ENCODE peak calls at places on chromosome 20, in four cellular contexts. S is CD8-positive, alpha-beta T cell; V is stomach; Y is GM23338. D is an unnamed sample. For H3K4me1, the result is how much of the 10 kb centered on the place peaks cover.

GRCh38 chr20:32820000-32820697 is 395 bp downstream of the MAPRE1 start:
- DNase-seq in S (peak), V (no peak), Y (peak), D (peak)

GRCh38 chr20:4898282-4898681 is 103.0 kb downstream of the SLC23A2 start:
- DNase-seq in S (no peak), V (peak), Y (no peak), D (peak)

GRCh38 chr20:44817143-44817910 is 7.0 kb upstream of the RIMS4 start:
- DNase-seq in S (no peak), V (no peak), Y (no peak), D (no peak)

GRCh38 chr20:32562495-32562911 is 22.6 kb downstream of the NOL4L start:
- DNase-seq in S (no peak), V (no peak), Y (peak), D (peak)

GRCh38 chr20:32670773-32671455 is 2.8 kb downstream of the C20orf203 start:
- DNase-seq in S (no peak), V (no peak), Y (no peak), D (no peak)

GRCh38 chr20:22796465-22797077 is 212.2 kb upstream of the FOXA2 start:
- DNase-seq in S (no peak), V (no peak), Y (no peak), D (no peak)

GRCh38 chr20:42095221-42095620 is 477.0 kb upstream of the CHD6 start:
- DNase-seq in S (no peak), V (no peak), Y (no peak), D (no peak)

GRCh38 chr20:5608104-5608447 is 142.1 kb upstream of the SHLD1 start:
- DNase-seq in S (no peak), V (no peak), Y (no peak), D (no peak)

GRCh38 chr20:47440857-47441773 is 60.6 kb upstream of the NCOA3 start:
- DNase-seq in S (no peak), V (no peak), Y (peak), D (no peak)

DNA sequence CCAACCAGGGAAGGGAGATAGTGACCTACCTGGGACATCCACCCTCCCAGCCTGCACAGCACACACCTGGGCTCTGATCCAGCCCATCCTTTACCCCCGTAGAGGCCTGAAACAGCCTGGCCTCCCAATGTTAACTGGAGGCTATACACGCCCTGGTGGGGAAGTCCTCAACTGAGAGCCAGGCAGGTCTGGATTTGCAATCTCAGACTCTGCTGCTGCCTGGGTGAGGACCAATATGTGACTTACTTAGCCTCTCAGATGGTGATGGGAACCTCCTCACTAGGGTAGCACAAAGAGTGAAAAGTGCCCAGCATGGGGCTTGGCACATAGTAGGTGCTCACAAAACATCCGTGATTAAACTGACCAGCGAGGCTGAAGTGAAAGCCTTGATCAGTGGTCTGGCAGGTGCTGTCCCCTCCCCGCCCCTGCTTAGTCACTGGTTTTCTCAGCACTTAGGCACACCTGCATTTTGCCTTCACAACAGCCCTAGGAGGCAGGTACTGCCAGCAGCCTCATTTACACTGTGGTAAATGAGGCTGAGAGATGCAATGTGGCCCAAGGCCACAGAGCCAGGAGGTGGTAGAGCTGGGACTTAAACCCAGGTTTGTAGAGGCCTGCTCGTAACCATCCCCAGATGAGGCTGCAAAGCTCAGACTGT is 12.4 kb downstream of the PEDS1 start:
- DNase-seq in S (no peak), V (no peak), Y (no peak), D (no peak)
- H3K4me1 ChIP-seq in S (under half), V (half or more), Y (under half), D (under half)

GRCh38 chr20:3784863-3785239 is 1.7 kb downstream of the CENPB start:
- DNase-seq in S (no peak), V (no peak), Y (no peak), D (no peak)

GRCh38 chr20:3784226-3784853 is 2.2 kb downstream of the CENPB start:
- DNase-seq in S (no peak), V (no peak), Y (no peak), D (no peak)

GRCh38 chr20:3786665-3787639 is at the start of gene CENPB:
- DNase-seq in S (peak), V (peak), Y (peak), D (peak)

GRCh38 chr20:3786126-3786484 is 435 bp downstream of the CENPB start:
- DNase-seq in S (no peak), V (peak), Y (peak), D (peak)

DNA sequence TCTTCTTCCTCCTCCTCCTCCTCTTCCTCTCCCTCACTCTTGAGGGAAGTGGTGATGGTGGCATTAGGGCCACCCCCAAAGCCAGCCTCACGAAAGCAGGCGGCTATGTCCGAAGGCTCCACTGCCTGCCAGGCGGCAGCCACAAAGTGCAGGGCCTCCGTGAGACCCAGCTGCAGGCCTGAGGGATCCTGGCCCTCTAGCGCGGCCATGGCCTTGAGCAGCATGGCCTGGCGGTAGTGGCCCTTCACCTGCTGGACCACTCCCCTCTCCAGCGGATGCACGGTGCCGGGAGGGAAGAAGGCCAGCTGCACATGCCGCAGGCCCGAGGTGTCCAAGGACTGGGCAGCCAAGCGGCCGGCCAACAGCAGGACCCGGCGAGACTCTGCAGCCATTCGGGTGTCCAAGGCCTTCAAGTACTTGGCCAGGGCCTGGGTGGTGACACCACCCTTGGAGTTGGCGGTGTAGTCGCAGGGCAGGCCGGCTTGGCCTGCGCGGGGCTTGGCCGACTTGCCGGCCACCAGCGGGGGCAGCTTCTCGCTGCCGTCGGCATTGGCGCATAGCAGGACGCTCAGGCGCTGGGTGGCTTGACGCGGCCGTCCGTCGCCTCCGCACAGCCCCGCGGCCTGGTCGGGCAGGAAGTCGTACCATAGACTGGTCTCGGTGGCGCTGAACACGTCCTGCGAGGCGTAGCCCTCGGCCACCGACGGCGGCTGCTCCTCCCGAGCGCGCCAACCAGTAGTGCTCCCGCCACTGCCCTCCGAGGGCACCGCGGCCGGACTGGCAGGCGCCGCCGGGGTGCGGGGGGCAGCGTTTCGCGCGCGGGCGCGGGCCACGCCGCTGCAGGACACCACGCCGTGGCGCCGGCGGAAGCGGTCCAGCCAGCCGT is 1.1 kb downstream of the CENPB start:
- DNase-seq in S (no peak), V (peak), Y (peak), D (peak)
- H3K4me1 ChIP-seq in S (under half), V (half or more), Y (under half), D (under half)

DNA sequence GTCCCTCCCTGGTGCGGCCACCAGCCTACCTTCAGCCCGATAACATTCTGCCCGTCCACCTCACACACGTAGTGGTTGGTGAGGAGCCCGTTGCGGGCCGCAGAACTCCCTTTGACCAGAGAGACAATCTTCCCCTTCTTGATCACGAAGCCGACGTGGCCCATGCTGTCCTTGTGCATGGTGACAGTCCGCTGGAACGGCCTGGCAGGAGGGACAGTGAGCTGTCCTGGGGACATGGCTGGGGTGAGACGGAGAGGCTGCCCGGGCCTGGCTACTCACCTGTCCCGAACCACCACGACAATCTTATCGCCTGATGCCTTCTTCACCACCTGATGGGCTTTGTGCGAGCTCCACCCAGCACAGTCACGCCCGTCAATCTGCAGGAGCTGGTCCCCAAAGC is 16.6 kb downstream of the SDCBP2 start:
- DNase-seq in S (no peak), V (no peak), Y (no peak), D (no peak)
- H3K4me1 ChIP-seq in S (under half), V (under half), Y (under half), D (under half)

DNA sequence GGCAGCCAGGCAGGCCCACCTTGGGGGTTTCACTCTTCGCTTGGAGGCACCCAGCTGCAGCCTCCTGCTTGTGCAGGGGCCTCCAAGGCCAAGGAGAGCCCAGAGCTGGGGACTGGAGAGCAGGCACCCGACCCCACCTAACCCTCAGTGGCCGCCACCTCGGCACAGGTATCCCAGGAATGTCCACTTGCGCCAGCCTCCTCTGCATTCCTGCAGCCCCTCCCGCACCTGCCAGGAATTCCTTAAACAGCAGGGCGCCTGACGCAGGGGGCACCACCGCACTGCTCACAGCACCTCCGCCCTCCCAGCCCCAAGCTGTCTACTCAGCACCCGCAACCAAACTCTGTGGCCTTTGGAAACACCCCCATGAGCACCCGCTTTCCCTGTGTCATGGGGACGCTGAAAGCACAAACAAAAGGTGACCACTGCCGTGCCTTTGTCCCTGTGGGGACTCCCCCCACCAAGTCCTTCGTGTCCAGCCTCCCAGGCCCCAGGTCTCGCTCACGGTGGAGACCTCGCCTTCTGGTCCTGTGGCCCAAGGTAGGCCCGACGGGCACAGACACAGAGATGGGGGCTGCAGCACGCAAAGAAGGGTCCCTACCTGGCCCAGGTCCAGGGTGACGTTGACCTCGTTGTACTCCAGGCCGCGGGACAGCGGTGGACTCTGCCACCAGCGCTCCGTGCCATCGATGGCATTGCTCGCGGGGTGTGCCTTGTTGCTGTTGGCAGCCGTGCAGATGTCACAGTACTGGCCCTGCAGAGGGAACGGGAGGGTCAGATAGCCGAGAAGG is 5.1 kb downstream of the LAMA5 start:
- DNase-seq in S (no peak), V (no peak), Y (peak), D (peak)
- H3K4me1 ChIP-seq in S (under half), V (half or more), Y (under half), D (under half)

DNA sequence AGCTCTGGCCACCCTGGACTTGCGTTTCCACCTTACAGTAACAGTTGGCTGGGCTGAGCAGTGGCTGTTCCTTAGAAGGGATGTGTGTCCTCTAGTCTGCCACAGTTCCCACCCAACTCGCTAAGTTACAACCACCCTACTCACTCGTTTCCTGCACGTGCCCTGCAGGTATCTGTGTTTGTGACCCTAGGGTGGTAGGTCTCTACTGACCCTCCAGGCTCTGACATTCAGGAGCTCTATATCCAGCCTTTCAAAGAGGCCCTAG is 109.9 kb downstream of the PREX1 start:
- DNase-seq in S (no peak), V (no peak), Y (no peak), D (no peak)
- H3K4me1 ChIP-seq in S (half or more), V (half or more), Y (under half), D (under half)

DNA sequence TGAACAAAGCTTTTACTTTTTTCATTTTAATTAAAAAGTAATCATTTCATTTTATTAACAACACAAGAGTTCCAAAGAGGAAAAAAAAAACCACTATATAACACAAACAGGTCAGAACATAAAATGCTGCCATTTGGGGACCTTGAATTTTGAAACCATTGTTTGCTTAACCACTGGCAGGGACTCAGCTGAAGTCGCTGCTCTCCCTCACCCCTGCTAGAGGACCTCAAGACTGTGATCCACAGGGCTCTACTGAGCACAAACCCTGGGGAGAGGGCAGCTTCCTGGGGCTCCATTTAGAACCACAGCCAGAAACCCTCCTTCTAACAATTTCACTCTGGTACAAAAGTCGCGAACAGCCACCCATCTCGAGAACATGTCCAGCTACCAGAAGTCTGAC is 28.8 kb downstream of the NCOA5 start:
- DNase-seq in S (no peak), V (no peak), Y (no peak), D (peak)
- H3K4me1 ChIP-seq in S (under half), V (under half), Y (under half), D (under half)

DNA sequence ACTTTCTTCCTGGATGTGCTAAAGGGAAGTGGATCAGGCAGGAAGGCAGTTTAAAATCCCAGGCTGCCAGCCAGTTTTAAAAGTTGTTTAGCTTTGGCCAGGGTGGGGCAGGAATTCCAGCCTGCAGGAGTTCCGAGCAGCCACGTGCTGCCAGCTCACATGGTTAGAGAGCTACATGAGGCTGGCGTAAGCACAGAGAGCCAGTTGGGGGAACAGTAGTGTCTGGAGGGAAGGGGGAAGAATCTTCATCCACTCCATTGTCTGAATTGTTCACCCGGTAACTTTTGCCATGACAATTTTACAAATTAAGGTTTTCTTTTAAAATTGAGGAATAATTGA is 12.0 kb downstream of the CDC25B start:
- DNase-seq in S (no peak), V (peak), Y (peak), D (no peak)
- H3K4me1 ChIP-seq in S (half or more), V (half or more), Y (under half), D (under half)

GRCh38 chr20:8335059-8335458 is 203.0 kb downstream of the PLCB1 start:
- DNase-seq in S (no peak), V (no peak), Y (no peak), D (no peak)
- H3K4me1 ChIP-seq in S (under half), V (under half), Y (under half), D (under half)